ENCODE peak calls at places on chromosomes 3 and 15, in nine cellular contexts. One of them, this sample, is unnamed.

GRCh38 chr15:42069496-42070275 is 24.7 kb downstream of the PLA2G4D start:
- DNase-seq in mammary epithelial cell: no peak
- DNase-seq in thoracic aorta: no peak
- DNase-seq in stimulated activated CD4-positive, alpha-beta T cell treated with anti-CD3 and anti-CD28 coated beads, Interleukin-15, amount 100 ng/mL, for 1 hour: no peak
- DNase-seq in adrenal gland: peak
- DNase-seq in stimulated activated CD8-positive, alpha-beta memory T cell treated with anti-CD3 and anti-CD28 coated beads, Interleukin-2, amount 100 ng/mL, for 1 hour: no peak
- DNase-seq in NCI-H748 treated with DMSO at 0.1 percent for 48 hours: no peak
- DNase-seq in HEK293T: no peak
- DNase-seq in activated CD4-positive, alpha-beta T cell treated with anti-CD3 and anti-CD28 coated beads, Interleukin-2, amount 50 U/mL, for 1 hour: no peak
- DNase-seq in this sample: no peak

GRCh38 chr3:186882125-186882524 is 39.6 kb downstream of the ADIPOQ start:
- DNase-seq in mammary epithelial cell: no peak
- DNase-seq in thoracic aorta: no peak
- DNase-seq in stimulated activated CD4-positive, alpha-beta T cell treated with anti-CD3 and anti-CD28 coated beads, Interleukin-15, amount 100 ng/mL, for 1 hour: no peak
- DNase-seq in adrenal gland: no peak
- DNase-seq in stimulated activated CD8-positive, alpha-beta memory T cell treated with anti-CD3 and anti-CD28 coated beads, Interleukin-2, amount 100 ng/mL, for 1 hour: no peak
- DNase-seq in NCI-H748 treated with DMSO at 0.1 percent for 48 hours: no peak
- DNase-seq in HEK293T: no peak
- DNase-seq in activated CD4-positive, alpha-beta T cell treated with anti-CD3 and anti-CD28 coated beads, Interleukin-2, amount 50 U/mL, for 1 hour: no peak
- DNase-seq in this sample: no peak

GRCh38 chr3:168123211-168124173 is 27.8 kb upstream of the GOLIM4 start:
- DNase-seq in mammary epithelial cell: no peak
- DNase-seq in thoracic aorta: no peak
- DNase-seq in stimulated activated CD4-positive, alpha-beta T cell treated with anti-CD3 and anti-CD28 coated beads, Interleukin-15, amount 100 ng/mL, for 1 hour: no peak
- DNase-seq in adrenal gland: no peak
- DNase-seq in stimulated activated CD8-positive, alpha-beta memory T cell treated with anti-CD3 and anti-CD28 coated beads, Interleukin-2, amount 100 ng/mL, for 1 hour: no peak
- DNase-seq in NCI-H748 treated with DMSO at 0.1 percent for 48 hours: no peak
- DNase-seq in HEK293T: no peak
- DNase-seq in activated CD4-positive, alpha-beta T cell treated with anti-CD3 and anti-CD28 coated beads, Interleukin-2, amount 50 U/mL, for 1 hour: no peak
- DNase-seq in this sample: no peak

GRCh38 chr15:41020311-41020710 is 67.0 kb downstream of the CHAC1 start:
- DNase-seq in mammary epithelial cell: no peak
- DNase-seq in thoracic aorta: no peak
- DNase-seq in stimulated activated CD4-positive, alpha-beta T cell treated with anti-CD3 and anti-CD28 coated beads, Interleukin-15, amount 100 ng/mL, for 1 hour: no peak
- DNase-seq in adrenal gland: no peak
- DNase-seq in stimulated activated CD8-positive, alpha-beta memory T cell treated with anti-CD3 and anti-CD28 coated beads, Interleukin-2, amount 100 ng/mL, for 1 hour: no peak
- DNase-seq in NCI-H748 treated with DMSO at 0.1 percent for 48 hours: no peak
- DNase-seq in HEK293T: no peak
- DNase-seq in activated CD4-positive, alpha-beta T cell treated with anti-CD3 and anti-CD28 coated beads, Interleukin-2, amount 50 U/mL, for 1 hour: no peak
- DNase-seq in this sample: no peak

GRCh38 chr3:69809076-69809835 is 70.0 kb downstream of the MITF start:
- DNase-seq in mammary epithelial cell: no peak
- DNase-seq in thoracic aorta: no peak
- DNase-seq in stimulated activated CD4-positive, alpha-beta T cell treated with anti-CD3 and anti-CD28 coated beads, Interleukin-15, amount 100 ng/mL, for 1 hour: no peak
- DNase-seq in adrenal gland: no peak
- DNase-seq in stimulated activated CD8-positive, alpha-beta memory T cell treated with anti-CD3 and anti-CD28 coated beads, Interleukin-2, amount 100 ng/mL, for 1 hour: no peak
- DNase-seq in NCI-H748 treated with DMSO at 0.1 percent for 48 hours: no peak
- DNase-seq in HEK293T: no peak
- DNase-seq in activated CD4-positive, alpha-beta T cell treated with anti-CD3 and anti-CD28 coated beads, Interleukin-2, amount 50 U/mL, for 1 hour: no peak
- DNase-seq in this sample: no peak

GRCh38 chr3:193865339-193865738 is 270.6 kb upstream of the HES1 start:
- DNase-seq in mammary epithelial cell: no peak
- DNase-seq in thoracic aorta: no peak
- DNase-seq in stimulated activated CD4-positive, alpha-beta T cell treated with anti-CD3 and anti-CD28 coated beads, Interleukin-15, amount 100 ng/mL, for 1 hour: no peak
- DNase-seq in adrenal gland: no peak
- DNase-seq in stimulated activated CD8-positive, alpha-beta memory T cell treated with anti-CD3 and anti-CD28 coated beads, Interleukin-2, amount 100 ng/mL, for 1 hour: no peak
- DNase-seq in NCI-H748 treated with DMSO at 0.1 percent for 48 hours: no peak
- DNase-seq in HEK293T: no peak
- DNase-seq in activated CD4-positive, alpha-beta T cell treated with anti-CD3 and anti-CD28 coated beads, Interleukin-2, amount 50 U/mL, for 1 hour: no peak
- DNase-seq in this sample: no peak

GRCh38 chr3:58874795-58875194 is 175.0 kb downstream of the CFAP20DC start:
- DNase-seq in mammary epithelial cell: peak
- DNase-seq in thoracic aorta: no peak
- DNase-seq in stimulated activated CD4-positive, alpha-beta T cell treated with anti-CD3 and anti-CD28 coated beads, Interleukin-15, amount 100 ng/mL, for 1 hour: no peak
- DNase-seq in adrenal gland: no peak
- DNase-seq in stimulated activated CD8-positive, alpha-beta memory T cell treated with anti-CD3 and anti-CD28 coated beads, Interleukin-2, amount 100 ng/mL, for 1 hour: no peak
- DNase-seq in NCI-H748 treated with DMSO at 0.1 percent for 48 hours: no peak
- DNase-seq in HEK293T: no peak
- DNase-seq in activated CD4-positive, alpha-beta T cell treated with anti-CD3 and anti-CD28 coated beads, Interleukin-2, amount 50 U/mL, for 1 hour: no peak
- DNase-seq in this sample: no peak

GRCh38 chr3:114746502-114746901 is 400.6 kb downstream of the ZBTB20 start:
- DNase-seq in mammary epithelial cell: no peak
- DNase-seq in thoracic aorta: no peak
- DNase-seq in stimulated activated CD4-positive, alpha-beta T cell treated with anti-CD3 and anti-CD28 coated beads, Interleukin-15, amount 100 ng/mL, for 1 hour: no peak
- DNase-seq in adrenal gland: no peak
- DNase-seq in stimulated activated CD8-positive, alpha-beta memory T cell treated with anti-CD3 and anti-CD28 coated beads, Interleukin-2, amount 100 ng/mL, for 1 hour: no peak
- DNase-seq in NCI-H748 treated with DMSO at 0.1 percent for 48 hours: no peak
- DNase-seq in HEK293T: no peak
- DNase-seq in activated CD4-positive, alpha-beta T cell treated with anti-CD3 and anti-CD28 coated beads, Interleukin-2, amount 50 U/mL, for 1 hour: no peak
- DNase-seq in this sample: no peak

GRCh38 chr3:183895296-183895695 is 10.6 kb upstream of the PARL start:
- DNase-seq in mammary epithelial cell: peak
- DNase-seq in thoracic aorta: no peak
- DNase-seq in stimulated activated CD4-positive, alpha-beta T cell treated with anti-CD3 and anti-CD28 coated beads, Interleukin-15, amount 100 ng/mL, for 1 hour: no peak
- DNase-seq in adrenal gland: no peak
- DNase-seq in stimulated activated CD8-positive, alpha-beta memory T cell treated with anti-CD3 and anti-CD28 coated beads, Interleukin-2, amount 100 ng/mL, for 1 hour: peak
- DNase-seq in NCI-H748 treated with DMSO at 0.1 percent for 48 hours: peak
- DNase-seq in HEK293T: peak
- DNase-seq in activated CD4-positive, alpha-beta T cell treated with anti-CD3 and anti-CD28 coated beads, Interleukin-2, amount 50 U/mL, for 1 hour: peak
- DNase-seq in this sample: no peak

GRCh38 chr3:143859465-143860203 is 11.4 kb upstream of the SLC9A9 start:
- DNase-seq in mammary epithelial cell: no peak
- DNase-seq in thoracic aorta: no peak
- DNase-seq in stimulated activated CD4-positive, alpha-beta T cell treated with anti-CD3 and anti-CD28 coated beads, Interleukin-15, amount 100 ng/mL, for 1 hour: no peak
- DNase-seq in adrenal gland: no peak
- DNase-seq in stimulated activated CD8-positive, alpha-beta memory T cell treated with anti-CD3 and anti-CD28 coated beads, Interleukin-2, amount 100 ng/mL, for 1 hour: no peak
- DNase-seq in NCI-H748 treated with DMSO at 0.1 percent for 48 hours: no peak
- DNase-seq in HEK293T: no peak
- DNase-seq in activated CD4-positive, alpha-beta T cell treated with anti-CD3 and anti-CD28 coated beads, Interleukin-2, amount 50 U/mL, for 1 hour: no peak
- DNase-seq in this sample: no peak

GRCh38 chr3:53513556-53514190 is 19.3 kb downstream of the CACNA1D start:
- DNase-seq in mammary epithelial cell: peak
- DNase-seq in thoracic aorta: no peak
- DNase-seq in stimulated activated CD4-positive, alpha-beta T cell treated with anti-CD3 and anti-CD28 coated beads, Interleukin-15, amount 100 ng/mL, for 1 hour: no peak
- DNase-seq in adrenal gland: no peak
- DNase-seq in stimulated activated CD8-positive, alpha-beta memory T cell treated with anti-CD3 and anti-CD28 coated beads, Interleukin-2, amount 100 ng/mL, for 1 hour: no peak
- DNase-seq in NCI-H748 treated with DMSO at 0.1 percent for 48 hours: no peak
- DNase-seq in HEK293T: no peak
- DNase-seq in activated CD4-positive, alpha-beta T cell treated with anti-CD3 and anti-CD28 coated beads, Interleukin-2, amount 50 U/mL, for 1 hour: no peak
- DNase-seq in this sample: no peak

GRCh38 chr3:184874709-184875644 is 63.0 kb downstream of the VPS8 start:
- DNase-seq in mammary epithelial cell: peak
- DNase-seq in thoracic aorta: no peak
- DNase-seq in stimulated activated CD4-positive, alpha-beta T cell treated with anti-CD3 and anti-CD28 coated beads, Interleukin-15, amount 100 ng/mL, for 1 hour: no peak
- DNase-seq in adrenal gland: no peak
- DNase-seq in stimulated activated CD8-positive, alpha-beta memory T cell treated with anti-CD3 and anti-CD28 coated beads, Interleukin-2, amount 100 ng/mL, for 1 hour: no peak
- DNase-seq in NCI-H748 treated with DMSO at 0.1 percent for 48 hours: no peak
- DNase-seq in HEK293T: peak
- DNase-seq in activated CD4-positive, alpha-beta T cell treated with anti-CD3 and anti-CD28 coated beads, Interleukin-2, amount 50 U/mL, for 1 hour: no peak
- DNase-seq in this sample: no peak

GRCh38 chr3:185328324-185329004 is 34.5 kb upstream of the MAP3K13 start:
- DNase-seq in mammary epithelial cell: no peak
- DNase-seq in thoracic aorta: no peak
- DNase-seq in stimulated activated CD4-positive, alpha-beta T cell treated with anti-CD3 and anti-CD28 coated beads, Interleukin-15, amount 100 ng/mL, for 1 hour: no peak
- DNase-seq in adrenal gland: peak
- DNase-seq in stimulated activated CD8-positive, alpha-beta memory T cell treated with anti-CD3 and anti-CD28 coated beads, Interleukin-2, amount 100 ng/mL, for 1 hour: no peak
- DNase-seq in NCI-H748 treated with DMSO at 0.1 percent for 48 hours: no peak
- DNase-seq in HEK293T: no peak
- DNase-seq in activated CD4-positive, alpha-beta T cell treated with anti-CD3 and anti-CD28 coated beads, Interleukin-2, amount 50 U/mL, for 1 hour: no peak
- DNase-seq in this sample: no peak

GRCh38 chr15:52148409-52148808 is 35.8 kb upstream of the BCL2L10 start:
- DNase-seq in mammary epithelial cell: no peak
- DNase-seq in thoracic aorta: no peak
- DNase-seq in stimulated activated CD4-positive, alpha-beta T cell treated with anti-CD3 and anti-CD28 coated beads, Interleukin-15, amount 100 ng/mL, for 1 hour: no peak
- DNase-seq in adrenal gland: no peak
- DNase-seq in stimulated activated CD8-positive, alpha-beta memory T cell treated with anti-CD3 and anti-CD28 coated beads, Interleukin-2, amount 100 ng/mL, for 1 hour: no peak
- DNase-seq in NCI-H748 treated with DMSO at 0.1 percent for 48 hours: no peak
- DNase-seq in HEK293T: no peak
- DNase-seq in activated CD4-positive, alpha-beta T cell treated with anti-CD3 and anti-CD28 coated beads, Interleukin-2, amount 50 U/mL, for 1 hour: no peak
- DNase-seq in this sample: no peak

GRCh38 chr3:37054370-37054769 is 61.1 kb downstream of the MLH1 start:
- DNase-seq in mammary epithelial cell: no peak
- DNase-seq in thoracic aorta: no peak
- DNase-seq in stimulated activated CD4-positive, alpha-beta T cell treated with anti-CD3 and anti-CD28 coated beads, Interleukin-15, amount 100 ng/mL, for 1 hour: no peak
- DNase-seq in adrenal gland: no peak
- DNase-seq in stimulated activated CD8-positive, alpha-beta memory T cell treated with anti-CD3 and anti-CD28 coated beads, Interleukin-2, amount 100 ng/mL, for 1 hour: no peak
- DNase-seq in NCI-H748 treated with DMSO at 0.1 percent for 48 hours: no peak
- DNase-seq in HEK293T: peak
- DNase-seq in activated CD4-positive, alpha-beta T cell treated with anti-CD3 and anti-CD28 coated beads, Interleukin-2, amount 50 U/mL, for 1 hour: no peak
- DNase-seq in this sample: no peak

GRCh38 chr3:196501316-196502064 is 2.1 kb downstream of the RNF168 start:
- DNase-seq in mammary epithelial cell: peak
- DNase-seq in thoracic aorta: no peak
- DNase-seq in stimulated activated CD4-positive, alpha-beta T cell treated with anti-CD3 and anti-CD28 coated beads, Interleukin-15, amount 100 ng/mL, for 1 hour: no peak
- DNase-seq in adrenal gland: no peak
- DNase-seq in stimulated activated CD8-positive, alpha-beta memory T cell treated with anti-CD3 and anti-CD28 coated beads, Interleukin-2, amount 100 ng/mL, for 1 hour: no peak
- DNase-seq in NCI-H748 treated with DMSO at 0.1 percent for 48 hours: no peak
- DNase-seq in HEK293T: no peak
- DNase-seq in activated CD4-positive, alpha-beta T cell treated with anti-CD3 and anti-CD28 coated beads, Interleukin-2, amount 50 U/mL, for 1 hour: no peak
- DNase-seq in this sample: no peak

GRCh38 chr15:85097706-85098105 is 116.0 kb downstream of the PDE8A start:
- DNase-seq in mammary epithelial cell: no peak
- DNase-seq in thoracic aorta: no peak
- DNase-seq in stimulated activated CD4-positive, alpha-beta T cell treated with anti-CD3 and anti-CD28 coated beads, Interleukin-15, amount 100 ng/mL, for 1 hour: no peak
- DNase-seq in adrenal gland: no peak
- DNase-seq in stimulated activated CD8-positive, alpha-beta memory T cell treated with anti-CD3 and anti-CD28 coated beads, Interleukin-2, amount 100 ng/mL, for 1 hour: no peak
- DNase-seq in NCI-H748 treated with DMSO at 0.1 percent for 48 hours: no peak
- DNase-seq in HEK293T: no peak
- DNase-seq in activated CD4-positive, alpha-beta T cell treated with anti-CD3 and anti-CD28 coated beads, Interleukin-2, amount 50 U/mL, for 1 hour: no peak
- DNase-seq in this sample: no peak

GRCh38 chr3:17730318-17730967 is 12.0 kb downstream of the TBC1D5 start:
- DNase-seq in mammary epithelial cell: no peak
- DNase-seq in thoracic aorta: no peak
- DNase-seq in stimulated activated CD4-positive, alpha-beta T cell treated with anti-CD3 and anti-CD28 coated beads, Interleukin-15, amount 100 ng/mL, for 1 hour: no peak
- DNase-seq in adrenal gland: peak
- DNase-seq in stimulated activated CD8-positive, alpha-beta memory T cell treated with anti-CD3 and anti-CD28 coated beads, Interleukin-2, amount 100 ng/mL, for 1 hour: no peak
- DNase-seq in NCI-H748 treated with DMSO at 0.1 percent for 48 hours: peak
- DNase-seq in HEK293T: peak
- DNase-seq in activated CD4-positive, alpha-beta T cell treated with anti-CD3 and anti-CD28 coated beads, Interleukin-2, amount 50 U/mL, for 1 hour: no peak
- DNase-seq in this sample: no peak